ENCODE peak calls at places on chromosome 5, in ten cellular contexts. H is colonic mucosa; E is adrenal gland; W is aorta; P is OCI-LY7; K is H1; Z is lower lobe of right lung; T is tibial nerve; N is CD8-positive, alpha-beta memory T cell; R is astrocyte. M is an unnamed sample. For H3K4me1, the result is how much of the 10 kb centered on the place peaks cover.

GRCh38 chr5:115168829-115169391 is 798 bp downstream of the TRIM36 start:
- DNase-seq in R (no peak), W (peak), H (peak), T (no peak), P (no peak), K (peak), Z (no peak), N (no peak), E (no peak), M (peak)

GRCh38 chr5:179986328-179986727 is 78.6 kb upstream of the TBC1D9B start:
- DNase-seq in Z (no peak), N (no peak), E (no peak), T (no peak), P (no peak), H (no peak), W (no peak), K (no peak), R (no peak), M (no peak)

GRCh38 chr5:62574599-62574998 is 4.0 kb upstream of the LRRC70 start:
- DNase-seq in E (no peak), P (no peak), K (no peak), Z (no peak), T (no peak), N (no peak), R (no peak), H (no peak), W (no peak), M (no peak)

GRCh38 chr5:60092671-60093422 is 199.3 kb upstream of the PDE4D start:
- DNase-seq in N (no peak), R (peak), E (no peak), Z (no peak), T (no peak), P (no peak), K (no peak), H (no peak), W (no peak), M (no peak)

GRCh38 chr5:5481633-5482032 is 59.2 kb downstream of the ICE1 start:
- DNase-seq in N (no peak), T (no peak), E (no peak), K (no peak), P (no peak), W (no peak), H (no peak), R (no peak), Z (no peak), M (no peak)

GRCh38 chr5:14908195-14908594 is 36.6 kb upstream of the ANKH start:
- DNase-seq in W (no peak), N (no peak), T (no peak), R (peak), H (no peak), K (no peak), P (no peak), Z (no peak), E (no peak), M (no peak)

GRCh38 chr5:31833005-31833404 is 194.1 kb downstream of the PDZD2 start:
- DNase-seq in P (no peak), E (no peak), Z (no peak), H (no peak), T (no peak), K (no peak), N (no peak), R (peak), W (no peak), M (no peak)

GRCh38 chr5:173429489-173430150 is 101.4 kb upstream of the STC2 start:
- DNase-seq in H (no peak), E (no peak), P (no peak), W (no peak), R (peak), K (no peak), N (no peak), Z (no peak), T (no peak), M (no peak)

GRCh38 chr5:1502046-1502736 is 21.6 kb downstream of the LPCAT1 start:
- DNase-seq in P (peak), E (no peak), Z (peak), W (no peak), K (no peak), N (peak), H (peak), R (no peak), T (no peak), M (peak)
- H3K4me1 ChIP-seq in P (half or more), E (under half), Z (half or more), W (under half), K (under half), N (under half), H (under half), R (under half), T (under half), M (under half)

DNA sequence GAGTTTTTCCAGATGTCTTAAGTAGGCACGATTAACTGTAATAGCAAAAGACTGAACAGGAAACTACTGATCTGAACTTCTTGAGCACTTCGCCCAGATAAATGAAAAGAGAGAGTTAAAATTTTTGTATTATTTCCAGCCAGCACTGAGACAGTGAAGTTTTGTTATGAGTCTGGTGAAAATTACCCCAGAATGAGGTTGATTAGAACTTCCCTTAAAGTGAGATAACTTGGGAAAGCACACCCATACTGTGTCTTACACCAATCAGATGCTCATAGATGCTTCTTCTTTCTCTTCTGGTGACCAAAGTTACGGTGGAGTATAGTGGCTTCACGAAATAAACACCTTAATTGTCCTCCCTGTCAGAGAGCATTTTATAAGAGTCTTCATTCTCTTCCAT is 131.8 kb upstream of the SLC12A2 start:
- DNase-seq in Z (no peak), P (no peak), T (no peak), W (no peak), K (no peak), N (no peak), R (no peak), E (no peak), H (no peak), M (no peak)
- H3K27ac ChIP-seq in Z (no peak), P (no peak), T (no peak), W (no peak), K (no peak), N (no peak), R (no peak), E (no peak), H (no peak), M (no peak)

GRCh38 chr5:95726811-95727763 is 4.0 kb upstream of the RHOBTB3 start:
- DNase-seq in H (no peak), N (no peak), Z (no peak), W (no peak), E (no peak), T (no peak), K (no peak), R (no peak), P (no peak), M (no peak)
- H3K4me1 ChIP-seq in H (under half), N (under half), Z (under half), W (under half), E (half or more), T (under half), K (under half), R (under half), P (under half), M (under half)

DNA sequence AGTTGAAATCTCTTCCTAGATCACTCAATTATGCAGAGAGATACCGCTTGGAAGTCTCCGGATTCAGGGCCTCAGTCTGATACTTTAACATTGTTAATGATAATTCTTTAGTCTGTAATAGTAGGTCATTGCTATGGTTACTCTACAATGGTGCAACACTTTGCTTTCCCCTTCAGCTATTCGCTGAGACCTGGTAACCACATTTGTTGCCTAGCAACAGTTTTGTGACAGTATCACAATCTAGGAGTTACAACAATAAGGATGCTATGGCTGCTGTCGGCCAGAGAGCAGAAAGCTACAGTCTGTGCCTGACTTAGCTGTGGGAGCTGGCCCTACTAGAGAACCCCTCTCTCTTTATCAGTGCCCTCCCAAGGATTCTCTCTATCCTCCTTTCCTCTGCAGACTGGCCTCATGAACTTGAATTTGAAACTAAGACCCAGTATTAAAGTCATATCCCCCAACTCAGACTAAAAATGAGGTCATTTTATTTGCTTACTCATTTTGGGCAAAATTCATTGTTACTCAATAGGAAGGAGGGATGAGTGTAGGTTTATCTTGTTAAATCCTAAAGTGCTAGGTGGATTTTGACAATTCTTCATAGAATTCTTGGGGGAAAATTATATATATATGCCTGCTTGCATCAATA is 39.3 kb downstream of the NR2F1 start:
- DNase-seq in P (peak), E (no peak), R (peak), K (no peak), W (no peak), H (no peak), N (no peak), T (no peak), Z (no peak), M (no peak)
- H3K27ac ChIP-seq in P (no peak), E (no peak), R (peak), K (no peak), W (no peak), H (no peak), N (peak), T (peak), Z (peak), M (peak)

M was measured in left lung.